ENCODE peak calls at places on chromosomes 12 and 14, in ten cellular contexts. One of them, this sample, is unnamed.

GRCh38 chr12:47276253-47277070 is 196.7 kb upstream of the AMIGO2 start:
- DNase-seq in GM06990: peak
- DNase-seq in KG1: no peak
- DNase-seq in epithelial cell of esophagus: peak
- DNase-seq in Peyer's patch: peak
- DNase-seq in D341Med: no peak
- DNase-seq in SK-N-SH: no peak
- DNase-seq in lung microvascular endothelial cell: no peak
- DNase-seq in dermis microvascular lymphatic vessel endothelial cell: peak
- DNase-seq in activated CD4-positive, CD25-positive, alpha-beta regulatory T cell: peak
- DNase-seq in this sample: no peak

GRCh38 chr14:61608245-61609142 is 86.8 kb upstream of the HIF1A start:
- DNase-seq in GM06990: no peak
- DNase-seq in KG1: no peak
- DNase-seq in epithelial cell of esophagus: no peak
- DNase-seq in Peyer's patch: no peak
- DNase-seq in D341Med: no peak
- DNase-seq in SK-N-SH: peak
- DNase-seq in lung microvascular endothelial cell: peak
- DNase-seq in dermis microvascular lymphatic vessel endothelial cell: peak
- DNase-seq in activated CD4-positive, CD25-positive, alpha-beta regulatory T cell: no peak
- DNase-seq in this sample: no peak

GRCh38 chr12:46468159-46468558 is 95.6 kb upstream of the SLC38A2 start:
- DNase-seq in GM06990: no peak
- DNase-seq in KG1: no peak
- DNase-seq in epithelial cell of esophagus: peak
- DNase-seq in Peyer's patch: peak
- DNase-seq in D341Med: no peak
- DNase-seq in SK-N-SH: no peak
- DNase-seq in lung microvascular endothelial cell: peak
- DNase-seq in dermis microvascular lymphatic vessel endothelial cell: peak
- DNase-seq in activated CD4-positive, CD25-positive, alpha-beta regulatory T cell: no peak
- DNase-seq in this sample: no peak

GRCh38 chr12:66641057-66641456 is 37.8 kb downstream of the GRIP1 start:
- DNase-seq in GM06990: no peak
- DNase-seq in KG1: no peak
- DNase-seq in epithelial cell of esophagus: no peak
- DNase-seq in Peyer's patch: no peak
- DNase-seq in D341Med: no peak
- DNase-seq in SK-N-SH: no peak
- DNase-seq in lung microvascular endothelial cell: no peak
- DNase-seq in dermis microvascular lymphatic vessel endothelial cell: no peak
- DNase-seq in activated CD4-positive, CD25-positive, alpha-beta regulatory T cell: no peak
- DNase-seq in this sample: no peak

GRCh38 chr14:22598896-22599244 is 770 bp downstream of the ABHD4 start:
- DNase-seq in GM06990: no peak
- DNase-seq in KG1: no peak
- DNase-seq in epithelial cell of esophagus: peak
- DNase-seq in Peyer's patch: peak
- DNase-seq in D341Med: no peak
- DNase-seq in SK-N-SH: no peak
- DNase-seq in lung microvascular endothelial cell: peak
- DNase-seq in dermis microvascular lymphatic vessel endothelial cell: peak
- DNase-seq in activated CD4-positive, CD25-positive, alpha-beta regulatory T cell: no peak
- DNase-seq in this sample: no peak

GRCh38 chr14:21241218-21241819 is 27.9 kb downstream of the HNRNPC start:
- DNase-seq in GM06990: no peak
- DNase-seq in KG1: no peak
- DNase-seq in epithelial cell of esophagus: no peak
- DNase-seq in Peyer's patch: no peak
- DNase-seq in D341Med: no peak
- DNase-seq in SK-N-SH: no peak
- DNase-seq in lung microvascular endothelial cell: peak
- DNase-seq in dermis microvascular lymphatic vessel endothelial cell: peak
- DNase-seq in activated CD4-positive, CD25-positive, alpha-beta regulatory T cell: no peak
- DNase-seq in this sample: no peak

GRCh38 chr12:79083181-79083580 is 218.6 kb downstream of the SYT1 start:
- DNase-seq in GM06990: no peak
- DNase-seq in KG1: no peak
- DNase-seq in epithelial cell of esophagus: peak
- DNase-seq in Peyer's patch: no peak
- DNase-seq in D341Med: no peak
- DNase-seq in SK-N-SH: no peak
- DNase-seq in lung microvascular endothelial cell: no peak
- DNase-seq in dermis microvascular lymphatic vessel endothelial cell: peak
- DNase-seq in activated CD4-positive, CD25-positive, alpha-beta regulatory T cell: no peak
- DNase-seq in this sample: no peak

GRCh38 chr14:51129130-51129529 is 34.2 kb upstream of the TRIM9 start:
- DNase-seq in GM06990: no peak
- DNase-seq in KG1: no peak
- DNase-seq in epithelial cell of esophagus: no peak
- DNase-seq in Peyer's patch: no peak
- DNase-seq in D341Med: no peak
- DNase-seq in SK-N-SH: no peak
- DNase-seq in lung microvascular endothelial cell: no peak
- DNase-seq in dermis microvascular lymphatic vessel endothelial cell: no peak
- DNase-seq in activated CD4-positive, CD25-positive, alpha-beta regulatory T cell: no peak
- DNase-seq in this sample: no peak

GRCh38 chr12:54439521-54440255 is 20.6 kb upstream of the ITGA5 start:
- DNase-seq in GM06990: no peak
- DNase-seq in KG1: peak
- DNase-seq in epithelial cell of esophagus: peak
- DNase-seq in Peyer's patch: no peak
- DNase-seq in D341Med: peak
- DNase-seq in SK-N-SH: peak
- DNase-seq in lung microvascular endothelial cell: peak
- DNase-seq in dermis microvascular lymphatic vessel endothelial cell: peak
- DNase-seq in activated CD4-positive, CD25-positive, alpha-beta regulatory T cell: no peak
- DNase-seq in this sample: peak

GRCh38 chr12:117282490-117282889 is 78.9 kb downstream of the NOS1 start:
- DNase-seq in GM06990: no peak
- DNase-seq in KG1: no peak
- DNase-seq in epithelial cell of esophagus: no peak
- DNase-seq in Peyer's patch: no peak
- DNase-seq in D341Med: no peak
- DNase-seq in SK-N-SH: no peak
- DNase-seq in lung microvascular endothelial cell: no peak
- DNase-seq in dermis microvascular lymphatic vessel endothelial cell: no peak
- DNase-seq in activated CD4-positive, CD25-positive, alpha-beta regulatory T cell: no peak
- DNase-seq in this sample: no peak

GRCh38 chr12:104683831-104684503 is 227.2 kb downstream of the CHST11 start:
- DNase-seq in GM06990: no peak
- DNase-seq in KG1: no peak
- DNase-seq in epithelial cell of esophagus: no peak
- DNase-seq in Peyer's patch: no peak
- DNase-seq in D341Med: no peak
- DNase-seq in SK-N-SH: no peak
- DNase-seq in lung microvascular endothelial cell: no peak
- DNase-seq in dermis microvascular lymphatic vessel endothelial cell: no peak
- DNase-seq in activated CD4-positive, CD25-positive, alpha-beta regulatory T cell: no peak
- DNase-seq in this sample: no peak

GRCh38 chr14:105141026-105141425 is 27.6 kb downstream of the JAG2 start:
- DNase-seq in GM06990: no peak
- DNase-seq in KG1: no peak
- DNase-seq in epithelial cell of esophagus: no peak
- DNase-seq in Peyer's patch: no peak
- DNase-seq in D341Med: no peak
- DNase-seq in SK-N-SH: no peak
- DNase-seq in lung microvascular endothelial cell: no peak
- DNase-seq in dermis microvascular lymphatic vessel endothelial cell: no peak
- DNase-seq in activated CD4-positive, CD25-positive, alpha-beta regulatory T cell: no peak
- DNase-seq in this sample: no peak

GRCh38 chr12:77946541-77947021 is 115.9 kb downstream of the NAV3 start:
- DNase-seq in GM06990: no peak
- DNase-seq in KG1: no peak
- DNase-seq in epithelial cell of esophagus: peak
- DNase-seq in Peyer's patch: no peak
- DNase-seq in D341Med: no peak
- DNase-seq in SK-N-SH: no peak
- DNase-seq in lung microvascular endothelial cell: no peak
- DNase-seq in dermis microvascular lymphatic vessel endothelial cell: no peak
- DNase-seq in activated CD4-positive, CD25-positive, alpha-beta regulatory T cell: no peak
- DNase-seq in this sample: peak

GRCh38 chr14:101075801-101076413 is 172.4 kb upstream of the RTL1 start:
- DNase-seq in GM06990: no peak
- DNase-seq in KG1: no peak
- DNase-seq in epithelial cell of esophagus: no peak
- DNase-seq in Peyer's patch: peak
- DNase-seq in D341Med: peak
- DNase-seq in SK-N-SH: no peak
- DNase-seq in lung microvascular endothelial cell: peak
- DNase-seq in dermis microvascular lymphatic vessel endothelial cell: no peak
- DNase-seq in activated CD4-positive, CD25-positive, alpha-beta regulatory T cell: no peak
- DNase-seq in this sample: no peak

GRCh38 chr14:64755661-64756265 is 51.5 kb downstream of the PLEKHG3 start:
- DNase-seq in GM06990: peak
- DNase-seq in KG1: no peak
- DNase-seq in epithelial cell of esophagus: peak
- DNase-seq in Peyer's patch: peak
- DNase-seq in D341Med: no peak
- DNase-seq in SK-N-SH: no peak
- DNase-seq in lung microvascular endothelial cell: no peak
- DNase-seq in dermis microvascular lymphatic vessel endothelial cell: no peak
- DNase-seq in activated CD4-positive, CD25-positive, alpha-beta regulatory T cell: peak
- DNase-seq in this sample: no peak

GRCh38 chr12:21850419-21850818 is 75.9 kb upstream of the KCNJ8 start:
- DNase-seq in GM06990: no peak
- DNase-seq in KG1: no peak
- DNase-seq in epithelial cell of esophagus: no peak
- DNase-seq in Peyer's patch: no peak
- DNase-seq in D341Med: no peak
- DNase-seq in SK-N-SH: no peak
- DNase-seq in lung microvascular endothelial cell: no peak
- DNase-seq in dermis microvascular lymphatic vessel endothelial cell: no peak
- DNase-seq in activated CD4-positive, CD25-positive, alpha-beta regulatory T cell: no peak
- DNase-seq in this sample: no peak

GRCh38 chr14:96100171-96101064 is 61.3 kb downstream of the C14orf132 start:
- DNase-seq in GM06990: peak
- DNase-seq in KG1: peak
- DNase-seq in epithelial cell of esophagus: peak
- DNase-seq in Peyer's patch: peak
- DNase-seq in D341Med: peak
- DNase-seq in SK-N-SH: peak
- DNase-seq in lung microvascular endothelial cell: peak
- DNase-seq in dermis microvascular lymphatic vessel endothelial cell: peak
- DNase-seq in activated CD4-positive, CD25-positive, alpha-beta regulatory T cell: no peak
- DNase-seq in this sample: peak

GRCh38 chr12:121538699-121539061 is 42.1 kb downstream of the KDM2B start:
- DNase-seq in GM06990: peak
- DNase-seq in KG1: no peak
- DNase-seq in epithelial cell of esophagus: peak
- DNase-seq in Peyer's patch: no peak
- DNase-seq in D341Med: no peak
- DNase-seq in SK-N-SH: no peak
- DNase-seq in lung microvascular endothelial cell: peak
- DNase-seq in dermis microvascular lymphatic vessel endothelial cell: peak
- DNase-seq in activated CD4-positive, CD25-positive, alpha-beta regulatory T cell: no peak
- DNase-seq in this sample: no peak

GRCh38 chr14:102644523-102644922 is 52.1 kb downstream of the RCOR1 start:
- DNase-seq in GM06990: no peak
- DNase-seq in KG1: no peak
- DNase-seq in epithelial cell of esophagus: no peak
- DNase-seq in Peyer's patch: no peak
- DNase-seq in D341Med: no peak
- DNase-seq in SK-N-SH: no peak
- DNase-seq in lung microvascular endothelial cell: no peak
- DNase-seq in dermis microvascular lymphatic vessel endothelial cell: no peak
- DNase-seq in activated CD4-positive, CD25-positive, alpha-beta regulatory T cell: no peak
- DNase-seq in this sample: no peak

GRCh38 chr12:54159140-54159539 is 29.6 kb downstream of the SMUG1 start:
- DNase-seq in GM06990: peak
- DNase-seq in KG1: no peak
- DNase-seq in epithelial cell of esophagus: peak
- DNase-seq in Peyer's patch: peak
- DNase-seq in D341Med: no peak
- DNase-seq in SK-N-SH: peak
- DNase-seq in lung microvascular endothelial cell: no peak
- DNase-seq in dermis microvascular lymphatic vessel endothelial cell: no peak
- DNase-seq in activated CD4-positive, CD25-positive, alpha-beta regulatory T cell: no peak
- DNase-seq in this sample: no peak

This sample was measured in foreskin melanocyte.